ENCODE peak calls at places on chromosome 15, in six cellular contexts. D is spleen, B is Panc1, G is HCT116, C is endothelial cell of umbilical vein, T is transverse colon. W is an unnamed sample.

GRCh38 chr15:47300596-47300995 is 416.7 kb upstream of the SEMA6D start:
- DNase-seq in D (no peak), B (no peak), G (no peak), C (no peak), T (no peak), W (no peak)

GRCh38 chr15:73965094-73965729 is 26.9 kb downstream of the STOML1 start:
- DNase-seq in D (no peak), B (no peak), G (no peak), C (no peak), T (no peak), W (no peak)

GRCh38 chr15:36696191-36696590 is 116.8 kb downstream of the CDIN1 start:
- DNase-seq in D (no peak), B (no peak), G (no peak), C (peak; percentile 4), T (no peak), W (no peak)

GRCh38 chr15:33140326-33140725 is 54.2 kb downstream of the FMN1 start:
- DNase-seq in D (no peak), B (no peak), G (no peak), C (no peak), T (no peak), W (no peak)

GRCh38 chr15:33098082-33099058 is 96.1 kb downstream of the FMN1 start:
- DNase-seq in D (no peak), B (no peak), G (no peak), C (peak; percentile 54), T (no peak), W (no peak)

GRCh38 chr15:65530318-65531111 is at the start of gene HACD3:
- DNase-seq in D (peak; percentile 95), B (no peak), G (peak; percentile 54), C (peak; percentile 84), T (peak; percentile 90), W (no peak)

GRCh38 chr15:101464999-101465669 is 24.4 kb downstream of the PCSK6 start:
- DNase-seq in D (no peak), B (no peak), G (no peak), C (no peak), T (no peak), W (no peak)

GRCh38 chr15:45023659-45024320 is 795 bp downstream of the SORD start:
- DNase-seq in D (no peak), B (no peak), G (no peak), C (peak; percentile 37), T (no peak), W (no peak)

GRCh38 chr15:40976819-40977218 is 23.5 kb downstream of the CHAC1 start:
- DNase-seq in D (no peak), B (no peak), G (no peak), C (no peak), T (no peak), W (no peak)

GRCh38 chr15:80768158-80768557 is 11.0 kb upstream of the CEMIP start:
- DNase-seq in D (no peak), B (no peak), G (no peak), C (no peak), T (no peak), W (no peak)

GRCh38 chr15:69537085-69537484 is 84.5 kb downstream of the RPLP1 start:
- DNase-seq in D (no peak), B (no peak), G (no peak), C (no peak), T (no peak), W (no peak)

GRCh38 chr15:34122771-34123183 is 20.9 kb downstream of the PGBD4 start:
- DNase-seq in D (no peak), B (no peak), G (no peak), C (peak; percentile 87), T (no peak), W (no peak)

GRCh38 chr15:101579766-101580165 is 72.4 kb downstream of the TM2D3 start:
- DNase-seq in D (no peak), B (no peak), G (no peak), C (peak; percentile 43), T (no peak), W (no peak)

GRCh38 chr15:41832875-41833274 is 5.0 kb downstream of the JMJD7 start:
- DNase-seq in D (no peak), B (no peak), G (no peak), C (no peak), T (peak; percentile 26), W (no peak)

GRCh38 chr15:99668533-99669182 is 64.6 kb downstream of the LYSMD4 start:
- DNase-seq in D (no peak), B (no peak), G (no peak), C (no peak), T (no peak), W (no peak)

GRCh38 chr15:70245932-70246622 is 148.4 kb upstream of the TLE3 start:
- DNase-seq in D (peak; percentile 75), B (no peak), G (peak; percentile 35), C (no peak), T (peak; percentile 38), W (no peak)

GRCh38 chr15:43093026-43093425 is 12.8 kb downstream of the UBR1 start:
- DNase-seq in D (no peak), B (no peak), G (no peak), C (no peak), T (no peak), W (no peak)

GRCh38 chr15:50355612-50355905 is 561 bp upstream of the GABPB1 start:
- DNase-seq in D (no peak), B (no peak), G (no peak), C (no peak), T (no peak), W (no peak)

GRCh38 chr15:83111149-83111548 is 3.7 kb downstream of the TM6SF1 start:
- DNase-seq in D (no peak), B (no peak), G (no peak), C (no peak), T (no peak), W (no peak)

GRCh38 chr15:42921049-42921731 is 612 bp upstream of the TTBK2 start:
- DNase-seq in D (peak; percentile 83), B (no peak), G (no peak), C (peak; percentile 45), T (peak; percentile 34), W (no peak)

GRCh38 chr15:88309363-88309762 is 52.8 kb upstream of the NTRK3 start:
- DNase-seq in D (no peak), B (no peak), G (no peak), C (no peak), T (no peak), W (no peak)

GRCh38 chr15:73941871-73942635 is 15.8 kb downstream of the LOXL1 start:
- DNase-seq in D (peak; percentile 77), B (no peak), G (no peak), C (no peak), T (no peak), W (no peak)

GRCh38 chr15:25508369-25509002 is 69.7 kb upstream of the UBE3A start:
- DNase-seq in D (no peak), B (no peak), G (peak; percentile 1), C (no peak), T (no peak), W (no peak)

GRCh38 chr15:75455982-75456531 is 4.6 kb upstream of the SIN3A start:
- DNase-seq in D (no peak), B (no peak), G (peak; percentile 12), C (peak; percentile 63), T (peak; percentile 64), W (no peak)

GRCh38 chr15:75453703-75454470 is 2.4 kb upstream of the SIN3A start:
- DNase-seq in D (peak; percentile 99), B (peak; percentile 100), G (peak; percentile 100), C (peak; percentile 100), T (peak; percentile 98), W (peak; percentile 99)

GRCh38 chr15:75454471-75455418 is 3.3 kb upstream of the SIN3A start:
- DNase-seq in D (peak; percentile 96), B (no peak), G (peak; percentile 26), C (peak; percentile 87), T (peak; percentile 75), W (no peak)

GRCh38 chr15:75456710-75457109 is 5.2 kb upstream of the SIN3A start:
- DNase-seq in D (no peak), B (no peak), G (no peak), C (no peak), T (no peak), W (no peak)

GRCh38 chr15:75455424-75455981 is 4.0 kb upstream of the SIN3A start:
- DNase-seq in D (peak; percentile 96), B (peak; percentile 36), G (peak; percentile 53), C (peak; percentile 85), T (peak; percentile 93), W (no peak)
- TF ChIP-seq POLR2AphosphoS5 in D (peak; percentile 86), B (peak; percentile 46), G (peak; percentile 49), C (no peak), T (peak; percentile 82), W (peak; percentile 94)

GRCh38 chr15:48966595-48967301 is 3.0 kb upstream of the SHC4 start:
- DNase-seq in D (no peak), B (no peak), G (no peak), C (no peak), T (no peak), W (no peak)

GRCh38 chr15:48965972-48966371 is 2.3 kb upstream of the SHC4 start:
- DNase-seq in D (no peak), B (no peak), G (peak; percentile 23), C (no peak), T (no peak), W (no peak)

GRCh38 chr15:48964898-48965297 is 1.2 kb upstream of the SHC4 start:
- DNase-seq in D (no peak), B (no peak), G (no peak), C (no peak), T (no peak), W (no peak)

GRCh38 chr15:48962662-48963523 is 826 bp downstream of the SHC4 start:
- DNase-seq in D (no peak), B (no peak), G (no peak), C (peak; percentile 39), T (no peak), W (no peak)

GRCh38 chr15:48963524-48964113 is at the start of gene SHC4:
- DNase-seq in D (no peak), B (no peak), G (no peak), C (peak; percentile 89), T (peak; percentile 34), W (no peak)
- TF ChIP-seq CTCF in D (no peak), B (peak; percentile 17), G (peak; percentile 25), C (no peak), T (no peak), W (no peak)

GRCh38 chr15:90617668-90618097 is 88.0 kb downstream of the CRTC3 start:
- DNase-seq in D (no peak), B (no peak), G (no peak), C (no peak), T (no peak), W (no peak)
- TF ChIP-seq POLR2AphosphoS5 in D (no peak), B (no peak), G (no peak), C (no peak), T (no peak), W (no peak)

DNA sequence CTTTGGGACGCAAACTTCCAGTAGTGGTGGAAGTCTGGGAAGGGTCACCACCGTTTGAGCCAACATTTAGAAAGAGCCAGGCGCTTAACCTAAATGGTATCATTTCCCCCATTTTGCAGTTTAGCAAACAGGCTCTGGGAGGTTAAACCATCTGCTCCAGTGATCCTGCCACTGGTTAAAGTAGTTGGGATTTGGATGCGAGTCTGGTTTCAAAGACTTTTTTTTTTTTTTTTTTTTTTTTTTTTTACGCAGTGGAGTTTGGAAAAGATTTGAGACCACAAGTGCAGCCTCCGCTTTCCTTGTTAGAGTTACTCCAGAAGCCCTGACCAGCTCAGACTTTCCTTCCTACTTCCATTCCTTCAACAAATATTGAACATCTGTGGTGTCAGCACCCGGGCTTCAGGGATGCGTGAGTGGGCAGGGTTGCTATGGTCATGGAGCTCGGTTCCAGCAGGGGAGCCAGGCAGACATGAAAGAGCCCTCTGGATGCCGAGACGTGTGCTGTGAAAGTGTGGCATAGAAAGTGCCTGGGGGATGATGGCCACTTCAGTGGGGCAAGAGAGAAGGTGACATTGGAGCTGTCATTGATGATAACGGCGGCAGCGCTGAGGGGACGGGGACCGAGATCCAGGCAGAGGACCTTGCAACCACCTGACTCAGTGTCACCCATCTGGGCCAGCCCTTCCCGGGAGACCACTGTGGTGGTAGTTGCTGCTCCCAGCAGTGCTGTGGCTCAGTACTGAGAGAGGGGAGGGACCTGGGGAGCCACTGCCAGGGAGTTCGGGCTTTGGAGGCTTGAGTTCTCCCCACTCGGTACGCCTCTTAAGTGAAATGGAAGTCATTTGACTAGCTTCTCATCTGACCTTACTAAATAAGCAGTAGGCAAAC is 1.1 kb upstream of the RNU6-1 start:
- DNase-seq in D (peak; percentile 84), B (no peak), G (no peak), C (peak; percentile 51), T (peak; percentile 34), W (no peak)
- TF ChIP-seq CTCF in D (no peak), B (no peak), G (no peak), C (no peak), T (no peak), W (no peak)